ENCODE peak calls at places on chromosomes 1 and 21, in five cellular contexts. One of them, this sample, is unnamed.
A peak's percentile ranks its signal among the peaks of the same experiment; 100 is the strongest.

GRCh38 chr1:211735208-211736170 is 60.1 kb upstream of the NEK2 start:
- DNase-seq in H1: peak; percentile 39
- DNase-seq in K562: peak; percentile 64
- DNase-seq in HepG2: peak; percentile 17
- DNase-seq in GM12878: no peak
- DNase-seq in this sample: peak; percentile 95

GRCh38 chr1:204640578-204640977 is 45.0 kb downstream of the LRRN2 start:
- DNase-seq in H1: no peak
- DNase-seq in K562: no peak
- DNase-seq in HepG2: no peak
- DNase-seq in GM12878: no peak
- DNase-seq in this sample: no peak

GRCh38 chr21:45467221-45467779 is 62.3 kb downstream of the COL18A1 start:
- DNase-seq in H1: no peak
- DNase-seq in K562: no peak
- DNase-seq in HepG2: no peak
- DNase-seq in GM12878: no peak
- DNase-seq in this sample: no peak

GRCh38 chr1:160284220-160284781 is 632 bp downstream of the PEX19 start:
- DNase-seq in H1: no peak
- DNase-seq in K562: no peak
- DNase-seq in HepG2: peak; percentile 31
- DNase-seq in GM12878: no peak
- DNase-seq in this sample: no peak

GRCh38 chr1:68378296-68379084 is 71.3 kb downstream of the RPE65 start:
- DNase-seq in H1: no peak
- DNase-seq in K562: no peak
- DNase-seq in HepG2: no peak
- DNase-seq in GM12878: no peak
- DNase-seq in this sample: peak; percentile 77

GRCh38 chr21:42002421-42002958 is 7.7 kb downstream of the ZBTB21 start:
- DNase-seq in H1: no peak
- DNase-seq in K562: no peak
- DNase-seq in HepG2: no peak
- DNase-seq in GM12878: peak; percentile 86
- DNase-seq in this sample: no peak

GRCh38 chr1:243712890-243713425 is 137.1 kb downstream of the AKT3 start:
- DNase-seq in H1: no peak
- DNase-seq in K562: no peak
- DNase-seq in HepG2: no peak
- DNase-seq in GM12878: no peak
- DNase-seq in this sample: peak; percentile 19

GRCh38 chr21:41373769-41374168 is 11.9 kb downstream of the MX2 start:
- DNase-seq in H1: no peak
- DNase-seq in K562: no peak
- DNase-seq in HepG2: no peak
- DNase-seq in GM12878: no peak
- DNase-seq in this sample: no peak

GRCh38 chr1:40699787-40700186 is 8.3 kb downstream of the NFYC start:
- DNase-seq in H1: no peak
- DNase-seq in K562: no peak
- DNase-seq in HepG2: no peak
- DNase-seq in GM12878: peak; percentile 74
- DNase-seq in this sample: no peak

GRCh38 chr1:208239518-208240381 is 4.4 kb downstream of the PLXNA2 start:
- DNase-seq in H1: no peak
- DNase-seq in K562: no peak
- DNase-seq in HepG2: peak; percentile 54
- DNase-seq in GM12878: no peak
- DNase-seq in this sample: no peak

GRCh38 chr1:167185062-167185461 is 35.6 kb upstream of the POU2F1 start:
- DNase-seq in H1: no peak
- DNase-seq in K562: no peak
- DNase-seq in HepG2: no peak
- DNase-seq in GM12878: no peak
- DNase-seq in this sample: no peak

GRCh38 chr21:33478858-33479678 is 706 bp downstream of the TMEM50B start:
- DNase-seq in H1: peak; percentile 67
- DNase-seq in K562: peak; percentile 68
- DNase-seq in HepG2: peak; percentile 10
- DNase-seq in GM12878: no peak
- DNase-seq in this sample: no peak
- TF ChIP-seq EZH2 in H1: no peak
- TF ChIP-seq EZH2 in K562: no peak
- TF ChIP-seq EZH2 in HepG2: no peak
- TF ChIP-seq EZH2 in GM12878: no peak
- TF ChIP-seq EZH2 in this sample: no peak

GRCh38 chr1:30189818-30190480 is 533.4 kb downstream of the MATN1 start:
- DNase-seq in H1: peak; percentile 26
- DNase-seq in K562: no peak
- DNase-seq in HepG2: no peak
- DNase-seq in GM12878: no peak
- DNase-seq in this sample: no peak

GRCh38 chr1:30191154-30191702 is 532.2 kb downstream of the MATN1 start:
- DNase-seq in H1: peak; percentile 43
- DNase-seq in K562: peak; percentile 92
- DNase-seq in HepG2: no peak
- DNase-seq in GM12878: no peak
- DNase-seq in this sample: peak; percentile 37

GRCh38 chr1:30188999-30189398 is 534.4 kb downstream of the MATN1 start:
- DNase-seq in H1: peak; percentile 13
- DNase-seq in K562: no peak
- DNase-seq in HepG2: no peak
- DNase-seq in GM12878: no peak
- DNase-seq in this sample: no peak

GRCh38 chr1:30188329-30188728 is 535.1 kb downstream of the MATN1 start:
- DNase-seq in H1: peak; percentile 6
- DNase-seq in K562: no peak
- DNase-seq in HepG2: no peak
- DNase-seq in GM12878: no peak
- DNase-seq in this sample: no peak

DNA sequence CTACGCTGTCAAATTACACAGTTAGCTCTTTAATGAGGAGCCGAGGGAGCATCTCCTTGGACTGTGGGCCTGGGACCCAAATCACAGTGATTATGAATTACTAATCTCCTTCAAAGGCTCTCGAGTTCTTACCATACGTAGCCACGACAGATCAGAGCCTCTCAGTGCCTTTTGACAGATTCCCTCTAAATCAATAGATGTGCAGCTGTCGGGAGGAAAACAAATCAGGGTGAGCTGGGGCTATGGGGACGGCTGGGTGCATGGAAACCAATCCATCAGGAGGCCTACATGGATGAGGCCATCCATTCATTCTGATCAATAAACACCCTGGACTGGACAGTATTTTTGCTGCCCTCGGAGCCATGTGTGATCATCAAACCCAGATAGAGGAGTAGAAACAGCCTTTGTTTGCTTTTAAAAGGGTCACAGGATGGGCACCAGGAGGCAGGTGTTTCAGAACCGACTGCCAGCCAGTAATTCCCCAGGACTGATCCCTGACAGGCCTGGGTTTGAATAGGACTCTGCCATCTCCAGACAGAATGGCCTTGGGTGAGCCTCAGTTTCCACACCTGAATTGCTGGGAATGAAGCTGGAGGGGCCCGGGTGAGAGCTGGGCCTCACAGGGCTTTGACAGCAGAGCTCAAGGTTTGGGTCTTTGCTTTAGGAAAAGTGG is 532.8 kb downstream of the MATN1 start:
- DNase-seq in H1: peak; percentile 3
- DNase-seq in K562: no peak
- DNase-seq in HepG2: no peak
- DNase-seq in GM12878: no peak
- DNase-seq in this sample: no peak
- TF ChIP-seq JUND in H1: no peak
- TF ChIP-seq JUND in K562: no peak
- TF ChIP-seq JUND in HepG2: no peak
- TF ChIP-seq JUND in GM12878: no peak
- TF ChIP-seq JUND in this sample: no peak

GRCh38 chr1:145961425-145962156 is 2.8 kb downstream of the ANKRD34A start:
- DNase-seq in H1: peak; percentile 65
- DNase-seq in K562: peak; percentile 37
- DNase-seq in HepG2: no peak
- DNase-seq in GM12878: no peak
- DNase-seq in this sample: no peak
- TF ChIP-seq EZH2 in H1: peak; percentile 68
- TF ChIP-seq EZH2 in K562: no peak
- TF ChIP-seq EZH2 in HepG2: no peak
- TF ChIP-seq EZH2 in GM12878: no peak
- TF ChIP-seq EZH2 in this sample: no peak

GRCh38 chr1:183166439-183166838 is 19.6 kb upstream of the LAMC2 start:
- DNase-seq in H1: no peak
- DNase-seq in K562: no peak
- DNase-seq in HepG2: no peak
- DNase-seq in GM12878: no peak
- DNase-seq in this sample: no peak

GRCh38 chr1:183168308-183168707 is 17.8 kb upstream of the LAMC2 start:
- DNase-seq in H1: no peak
- DNase-seq in K562: no peak
- DNase-seq in HepG2: no peak
- DNase-seq in GM12878: no peak
- DNase-seq in this sample: no peak

GRCh38 chr1:183165456-183165855 is 20.6 kb upstream of the LAMC2 start:
- DNase-seq in H1: no peak
- DNase-seq in K562: no peak
- DNase-seq in HepG2: no peak
- DNase-seq in GM12878: no peak
- DNase-seq in this sample: no peak

GRCh38 chr1:183164963-183165362 is 21.1 kb upstream of the LAMC2 start:
- DNase-seq in H1: no peak
- DNase-seq in K562: no peak
- DNase-seq in HepG2: no peak
- DNase-seq in GM12878: no peak
- DNase-seq in this sample: no peak

DNA sequence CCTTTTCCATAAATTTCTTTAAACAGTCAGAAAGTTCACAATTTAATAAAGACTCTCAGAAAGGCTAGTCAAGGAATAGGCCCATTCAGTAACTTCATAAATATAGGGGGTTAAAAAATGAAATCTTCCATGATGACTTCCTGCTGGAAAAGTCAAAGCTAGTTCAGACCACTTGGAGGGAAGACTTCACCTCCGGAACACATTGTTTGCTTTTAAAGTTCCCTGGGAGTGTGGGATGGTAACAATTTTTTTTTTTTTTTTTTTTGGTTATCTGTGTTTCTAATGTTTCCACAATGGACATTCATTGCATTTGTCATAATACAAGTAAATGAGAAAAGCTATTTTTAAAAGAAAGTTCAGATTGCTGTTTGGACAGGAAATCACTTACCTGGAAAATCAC is 18.4 kb upstream of the LAMC2 start:
- DNase-seq in H1: no peak
- DNase-seq in K562: no peak
- DNase-seq in HepG2: no peak
- DNase-seq in GM12878: no peak
- DNase-seq in this sample: no peak
- TF ChIP-seq JUND in H1: no peak
- TF ChIP-seq JUND in K562: no peak
- TF ChIP-seq JUND in HepG2: no peak
- TF ChIP-seq JUND in GM12878: no peak
- TF ChIP-seq JUND in this sample: no peak

GRCh38 chr1:50427818-50428779 is 4.9 kb upstream of the DMRTA2 start:
- DNase-seq in H1: peak; percentile 73
- DNase-seq in K562: no peak
- DNase-seq in HepG2: no peak
- DNase-seq in GM12878: no peak
- DNase-seq in this sample: no peak
- TF ChIP-seq EZH2 in H1: peak; percentile 99
- TF ChIP-seq EZH2 in K562: no peak
- TF ChIP-seq EZH2 in HepG2: no peak
- TF ChIP-seq EZH2 in GM12878: peak; percentile 70
- TF ChIP-seq EZH2 in this sample: no peak

GRCh38 chr1:1136547-1137230 is 20.8 kb upstream of the C1orf159 start:
- DNase-seq in H1: peak; percentile 76
- DNase-seq in K562: peak; percentile 59
- DNase-seq in HepG2: no peak
- DNase-seq in GM12878: no peak
- DNase-seq in this sample: no peak
- TF ChIP-seq JUND in H1: peak; percentile 55
- TF ChIP-seq JUND in K562: no peak
- TF ChIP-seq JUND in HepG2: no peak
- TF ChIP-seq JUND in GM12878: no peak
- TF ChIP-seq JUND in this sample: no peak

DNA sequence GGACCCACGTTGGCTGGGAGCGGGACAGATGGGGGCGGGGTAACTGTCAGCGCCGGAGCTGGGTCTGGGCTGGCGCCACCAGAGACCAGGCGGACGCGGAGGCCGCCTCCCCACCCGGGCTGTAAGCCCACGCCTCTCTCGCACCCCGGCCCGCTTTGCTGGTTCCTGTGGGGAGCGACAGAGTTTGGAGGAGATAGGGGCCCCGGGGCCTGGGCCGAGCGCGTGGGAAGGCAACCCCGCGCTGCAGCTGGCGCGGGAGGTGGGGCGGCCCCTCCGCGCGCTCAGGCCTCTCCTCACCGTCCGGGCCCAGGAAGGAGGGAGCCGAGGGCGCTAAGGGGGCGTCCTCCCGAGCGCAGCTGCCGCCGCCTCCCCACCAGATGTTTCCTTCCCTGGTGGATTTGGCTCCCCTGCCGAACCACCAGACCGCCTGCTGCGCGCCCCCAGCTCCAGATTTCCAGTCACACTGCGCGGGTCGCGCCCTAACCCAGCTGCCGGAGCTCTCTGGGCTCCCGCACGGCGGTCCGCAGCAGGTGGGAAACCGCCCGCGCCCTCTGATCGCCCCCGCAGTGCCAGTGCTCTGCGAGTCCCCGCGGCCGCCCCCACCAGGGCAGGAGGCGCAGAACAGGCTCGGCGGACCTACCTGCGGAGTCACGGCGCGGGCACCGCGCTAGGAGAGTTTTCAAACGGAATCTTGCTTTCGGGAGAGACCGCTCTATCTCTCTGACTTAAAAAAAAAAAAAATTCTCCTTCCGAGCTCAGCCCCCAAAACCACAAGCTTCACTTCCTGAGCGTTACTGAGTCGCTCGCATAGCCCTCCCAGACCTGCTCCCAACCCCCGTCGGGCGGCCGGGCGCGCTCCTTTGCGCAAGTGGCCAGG is 1.1 kb downstream of the GFI1 start:
- DNase-seq in H1: peak; percentile 76
- DNase-seq in K562: peak; percentile 69
- DNase-seq in HepG2: peak; percentile 49
- DNase-seq in GM12878: no peak
- DNase-seq in this sample: peak; percentile 51
- TF ChIP-seq EZH2 in H1: peak; percentile 65
- TF ChIP-seq EZH2 in K562: no peak
- TF ChIP-seq EZH2 in HepG2: no peak
- TF ChIP-seq EZH2 in GM12878: no peak
- TF ChIP-seq EZH2 in this sample: no peak

DNA sequence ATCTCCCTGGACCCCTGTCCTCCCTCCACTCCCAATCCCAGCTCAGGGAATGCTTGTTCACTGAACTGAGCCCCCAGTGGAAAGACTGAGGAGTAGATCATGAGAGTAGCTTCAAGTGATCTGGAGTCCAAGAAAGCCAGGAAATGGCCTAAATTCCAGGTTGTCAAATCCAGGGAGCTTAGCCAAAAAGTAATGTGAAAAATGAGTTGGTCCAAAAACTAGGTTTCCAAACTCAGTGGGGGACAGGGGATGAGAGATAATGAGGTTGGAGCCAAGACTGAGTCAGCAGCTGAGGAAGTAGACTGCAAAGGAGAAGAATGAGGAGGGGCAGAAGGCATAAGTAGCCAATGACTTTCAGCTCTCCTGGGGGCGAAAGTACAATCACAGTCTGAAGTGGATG is 284.1 kb upstream of the BEND5 start:
- DNase-seq in H1: no peak
- DNase-seq in K562: no peak
- DNase-seq in HepG2: no peak
- DNase-seq in GM12878: no peak
- DNase-seq in this sample: no peak
- TF ChIP-seq JUND in H1: no peak
- TF ChIP-seq JUND in K562: no peak
- TF ChIP-seq JUND in HepG2: no peak
- TF ChIP-seq JUND in GM12878: no peak
- TF ChIP-seq JUND in this sample: no peak